ENCODE peak calls at places on chromosomes 12 and 14, in four cellular contexts. A is neural progenitor cell, D is heart left ventricle, H is transverse colon. E is an unnamed sample.
A peak's percentile ranks its signal among the peaks of the same experiment; 100 is the strongest.

GRCh38 chr12:77087427-77087826 is 22.1 kb upstream of the E2F7 start:
- DNase-seq in D (no peak), A (no peak), H (no peak), E (no peak)

GRCh38 chr12:57011438-57012424 is 4.6 kb downstream of the TAC3 start:
- DNase-seq in A (no peak), H (no peak), D (no peak), E (no peak)

GRCh38 chr12:4191642-4192041 is 81.9 kb upstream of the CCND2 start:
- DNase-seq in A (no peak), D (no peak), H (no peak), E (no peak)

GRCh38 chr14:32469388-32470160 is 140.5 kb downstream of the AKAP6 start:
- DNase-seq in H (no peak), A (peak; percentile 49), D (no peak), E (no peak)

GRCh38 chr14:49505026-49505766 is 81.0 kb downstream of the RPS29 start:
- DNase-seq in A (no peak), H (no peak), D (no peak), E (no peak)

GRCh38 chr14:20460458-20461229 is 590 bp downstream of the PIP4P1 start:
- DNase-seq in D (no peak), H (peak; percentile 81), A (no peak), E (peak; percentile 90)

GRCh38 chr14:67510121-67510520 is 21.6 kb upstream of the TMEM229B start:
- DNase-seq in H (no peak), D (no peak), A (no peak), E (no peak)

GRCh38 chr14:42222924-42223471 is 616.3 kb downstream of the LRFN5 start:
- DNase-seq in D (peak; percentile 24), H (peak; percentile 8), A (no peak), E (peak; percentile 3)

GRCh38 chr12:79012616-79013015 is 148.0 kb downstream of the SYT1 start:
- DNase-seq in H (no peak), A (no peak), D (no peak), E (no peak)

GRCh38 chr14:58270628-58271027 is 26.0 kb downstream of the PSMA3 start:
- DNase-seq in D (no peak), H (no peak), A (no peak), E (no peak)
- H3K36me3 ChIP-seq in D (peaks cover 58% of the 10 kb centered on the region), H (no peaks in the 10 kb centered on the region), A (peaks cover 41% of the 10 kb centered on the region), E (no peaks in the 10 kb centered on the region)

GRCh38 chr14:72929316-72930080 is 3.2 kb downstream of the DCAF4 start:
- DNase-seq in H (no peak), D (no peak), A (no peak), E (no peak)

GRCh38 chr14:72925815-72926291 is 411 bp upstream of the DCAF4 start:
- DNase-seq in H (no peak), A (no peak), D (no peak), E (no peak)

GRCh38 chr14:72925171-72925759 is 999 bp upstream of the DCAF4 start:
- DNase-seq in D (no peak), A (no peak), H (no peak), E (no peak)

GRCh38 chr14:72926292-72927028 is at the start of gene DCAF4:
- DNase-seq in A (peak; percentile 98), H (peak; percentile 96), D (peak; percentile 97), E (peak; percentile 96)

DNA sequence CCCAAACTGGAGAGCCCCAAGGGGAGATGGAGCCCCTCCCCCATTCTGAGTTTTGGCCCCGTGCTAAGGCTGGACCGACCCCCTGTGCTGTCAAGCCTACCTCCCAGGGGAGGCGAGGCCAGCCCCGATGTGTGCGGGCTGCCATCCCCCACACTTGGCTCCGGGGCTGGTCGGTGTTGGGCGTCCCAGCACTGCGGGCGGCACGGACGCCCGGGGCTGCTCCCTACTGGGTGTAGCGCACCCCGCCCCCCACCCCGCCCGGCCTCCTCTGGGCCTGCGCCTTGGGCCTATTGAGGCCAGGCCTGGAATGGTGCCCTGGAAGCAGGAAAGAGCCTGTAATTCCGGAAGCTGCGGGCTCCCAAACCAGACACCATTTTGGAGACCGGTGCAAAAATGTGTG is 2.6 kb downstream of the DCAF4 start:
- DNase-seq in A (no peak), H (no peak), D (no peak), E (no peak)
- H3K4me1 ChIP-seq in A (no peaks in the 10 kb centered on the region), H (no peaks in the 10 kb centered on the region), D (peaks cover 3% of the 10 kb centered on the region), E (no peaks in the 10 kb centered on the region)

GRCh38 chr14:70333289-70333688 is 26.2 kb downstream of the COX16 start:
- DNase-seq in D (no peak), A (no peak), H (no peak), E (no peak)
- H3K36me3 ChIP-seq in D (peaks cover 14% of the 10 kb centered on the region), A (peaks cover 26% of the 10 kb centered on the region), H (no peaks in the 10 kb centered on the region), E (no peaks in the 10 kb centered on the region)

GRCh38 chr12:126347421-126347820 is 1282.2 kb downstream of the AACS start:
- DNase-seq in A (peak; percentile 28), H (no peak), D (no peak), E (no peak)

GRCh38 chr12:126342866-126343265 is 1277.6 kb downstream of the AACS start:
- DNase-seq in D (no peak), A (no peak), H (no peak), E (no peak)

GRCh38 chr12:126346087-126346486 is 1280.9 kb downstream of the AACS start:
- DNase-seq in H (no peak), D (no peak), A (no peak), E (no peak)

GRCh38 chr12:126338031-126338441 is 1272.8 kb downstream of the AACS start:
- DNase-seq in H (no peak), A (no peak), D (no peak), E (no peak)

DNA sequence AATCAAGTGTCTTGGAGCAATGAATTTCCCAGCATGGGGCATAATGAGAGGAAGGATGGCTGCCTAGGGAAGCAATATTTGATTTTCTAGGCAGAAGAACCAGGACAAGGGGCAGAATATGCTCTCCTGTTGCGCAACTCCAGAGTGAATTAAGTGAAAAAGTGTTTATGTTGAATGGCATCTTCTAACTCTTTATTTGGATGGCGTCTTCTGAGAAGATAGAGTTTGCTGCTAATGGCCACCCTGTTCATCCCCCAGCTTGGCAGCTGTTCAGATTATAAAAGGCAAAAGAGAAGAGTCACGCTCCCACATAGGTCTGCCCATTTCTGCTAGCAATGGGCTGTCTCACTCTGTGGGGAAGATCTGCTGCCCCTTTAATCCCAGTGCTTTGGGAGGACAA is 1278.1 kb downstream of the AACS start:
- DNase-seq in D (no peak), H (no peak), A (no peak), E (no peak)
- H3K4me1 ChIP-seq in D (no peaks in the 10 kb centered on the region), H (no peaks in the 10 kb centered on the region), A (no peaks in the 10 kb centered on the region), E (no peaks in the 10 kb centered on the region)

GRCh38 chr14:74503256-74503972 is 9.8 kb downstream of the ISCA2 start:
- DNase-seq in A (no peak), H (no peak), D (no peak), E (peak; percentile 22)
- H3K36me3 ChIP-seq in A (no peaks in the 10 kb centered on the region), H (no peaks in the 10 kb centered on the region), D (peaks cover 11% of the 10 kb centered on the region), E (no peaks in the 10 kb centered on the region)